ENCODE peak calls at places on chromosomes 7 and 10, in five cellular contexts. I is PC-3; H is tibial artery; U is CD4-positive, alpha-beta memory T cell; E is lower lobe of right lung. P is an unnamed sample.

GRCh38 chr7:83857691-83858090 is 208.8 kb upstream of the SEMA3E start:
- DNase-seq in I (no peak), H (no peak), U (no peak), E (no peak), P (no peak)

GRCh38 chr7:133458688-133459087 is 205.8 kb downstream of the EXOC4 start:
- DNase-seq in I (no peak), H (no peak), U (no peak), E (no peak), P (no peak)

GRCh38 chr7:101170617-101171441 is 5.5 kb upstream of the VGF start:
- DNase-seq in I (no peak), H (no peak), U (peak; percentile 46), E (no peak), P (peak; percentile 49)

GRCh38 chr10:1331560-1331959 is 275.4 kb downstream of the WDR37 start:
- DNase-seq in I (no peak), H (no peak), U (no peak), E (no peak), P (no peak)

GRCh38 chr10:107415446-107415845 is 250.9 kb upstream of the SORCS1 start:
- DNase-seq in I (no peak), H (no peak), U (no peak), E (no peak), P (no peak)

GRCh38 chr7:44615149-44615611 is 8.8 kb downstream of the OGDH start:
- DNase-seq in I (no peak), H (peak; percentile 76), U (peak; percentile 44), E (peak; percentile 75), P (no peak)

GRCh38 chr10:122051609-122052385 is 62.8 kb downstream of the TACC2 start:
- DNase-seq in I (peak; percentile 92), H (peak; percentile 60), U (no peak), E (peak; percentile 74), P (no peak)

GRCh38 chr7:108454317-108454673 is 1.9 kb downstream of the NRCAM start:
- DNase-seq in I (no peak), H (no peak), U (no peak), E (no peak), P (no peak)

DNA sequence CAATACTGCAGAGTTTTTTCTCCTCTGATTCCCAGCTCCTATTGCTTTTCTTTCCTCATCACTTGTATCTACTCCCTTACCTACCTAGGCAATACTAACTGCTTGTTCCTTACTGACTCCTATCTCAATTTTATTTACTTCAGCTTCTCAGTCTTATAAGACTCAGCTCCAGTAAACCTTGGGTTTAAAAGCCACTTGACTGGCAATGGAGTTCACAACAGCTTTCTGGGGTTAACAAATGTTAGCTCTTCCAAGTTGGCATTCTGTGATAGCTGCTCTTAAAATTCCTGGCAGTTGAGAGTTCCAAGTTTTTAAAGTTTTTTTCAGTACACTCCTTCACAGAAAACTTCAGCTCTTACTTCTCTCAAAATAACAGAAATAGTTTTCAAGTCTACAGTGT is 14.2 kb downstream of the ATAD1 start:
- DNase-seq in I (no peak), H (no peak), U (no peak), E (no peak), P (no peak)
- H3K9me3 ChIP-seq in I (peaks cover 4% of the 10 kb centered on the region), H (no peaks in the 10 kb centered on the region), U (no peaks in the 10 kb centered on the region), E (no peaks in the 10 kb centered on the region), P (no peaks in the 10 kb centered on the region)

DNA sequence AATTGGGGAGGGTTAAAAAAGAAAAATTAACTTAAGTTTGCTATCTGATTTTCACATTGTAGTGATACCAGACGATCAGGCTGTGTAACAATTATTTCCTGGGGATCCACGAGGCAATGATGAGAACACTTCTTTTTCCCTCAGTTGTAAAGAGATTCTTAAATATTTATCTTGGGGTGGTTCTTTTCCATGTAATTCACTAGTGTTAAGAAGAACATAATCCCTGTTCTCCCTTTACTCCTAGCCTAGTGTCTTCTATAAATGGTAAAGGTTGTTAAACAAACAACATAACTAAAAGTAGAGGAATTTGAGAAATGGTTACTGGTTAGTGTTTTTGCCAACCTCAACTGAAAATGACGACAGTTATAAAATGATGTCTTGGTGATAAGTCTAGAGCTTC is 1.3 kb downstream of the TBX20 start:
- DNase-seq in I (no peak), H (no peak), U (no peak), E (no peak), P (no peak)
- H3K4me3 ChIP-seq in I (no peak overlapping the region), H (no peak overlapping the region), U (no peak overlapping the region), E (no peak overlapping the region), P (no peak overlapping the region)

DNA sequence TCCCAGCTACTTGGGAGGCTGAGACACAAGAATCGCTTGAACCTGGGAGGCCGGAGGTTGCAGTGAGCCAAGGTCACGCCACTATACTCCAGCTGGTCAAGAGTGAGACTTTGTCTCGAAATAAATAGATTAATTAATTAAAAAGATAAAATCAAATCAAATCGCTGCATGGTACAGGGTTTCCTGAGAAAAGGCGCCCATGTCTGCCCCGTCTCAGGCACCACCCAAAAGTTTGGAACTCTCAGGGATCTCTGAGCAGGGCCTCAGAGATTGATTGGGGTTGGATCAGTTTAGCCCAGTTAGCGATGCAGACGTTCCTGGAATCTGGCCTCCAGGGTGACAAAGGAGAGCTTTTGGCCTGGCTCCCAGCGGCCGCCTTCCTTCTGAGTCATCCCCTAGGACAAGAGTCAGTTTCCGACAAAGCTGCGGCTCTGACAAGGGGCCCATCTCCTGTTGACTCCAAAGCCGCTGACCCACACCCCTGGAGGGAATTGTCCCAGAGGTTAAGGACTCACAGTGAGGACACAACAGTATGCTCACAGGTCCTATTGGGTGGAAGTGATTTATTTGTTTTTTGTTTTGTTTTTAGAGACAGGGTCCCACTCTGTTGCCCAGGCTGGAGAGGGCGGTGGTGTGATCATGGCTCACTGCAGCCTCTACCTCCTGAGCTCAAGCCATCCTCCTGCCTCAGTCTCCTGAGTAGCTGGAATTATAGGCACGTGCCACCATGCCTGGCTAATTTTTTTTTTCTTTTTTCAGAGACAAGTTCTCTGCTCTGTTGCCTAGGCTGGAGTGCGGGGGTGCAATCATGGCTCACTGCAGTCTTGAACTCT is 6.8 kb downstream of the ORAI2 start:
- DNase-seq in I (peak; percentile 90), H (no peak), U (no peak), E (no peak), P (no peak)
- H3K4me1 ChIP-seq in I (peaks cover 11% of the 10 kb centered on the region), H (peaks cover 3% of the 10 kb centered on the region), U (peaks cover 2% of the 10 kb centered on the region), E (no peaks in the 10 kb centered on the region), P (no peaks in the 10 kb centered on the region)

DNA sequence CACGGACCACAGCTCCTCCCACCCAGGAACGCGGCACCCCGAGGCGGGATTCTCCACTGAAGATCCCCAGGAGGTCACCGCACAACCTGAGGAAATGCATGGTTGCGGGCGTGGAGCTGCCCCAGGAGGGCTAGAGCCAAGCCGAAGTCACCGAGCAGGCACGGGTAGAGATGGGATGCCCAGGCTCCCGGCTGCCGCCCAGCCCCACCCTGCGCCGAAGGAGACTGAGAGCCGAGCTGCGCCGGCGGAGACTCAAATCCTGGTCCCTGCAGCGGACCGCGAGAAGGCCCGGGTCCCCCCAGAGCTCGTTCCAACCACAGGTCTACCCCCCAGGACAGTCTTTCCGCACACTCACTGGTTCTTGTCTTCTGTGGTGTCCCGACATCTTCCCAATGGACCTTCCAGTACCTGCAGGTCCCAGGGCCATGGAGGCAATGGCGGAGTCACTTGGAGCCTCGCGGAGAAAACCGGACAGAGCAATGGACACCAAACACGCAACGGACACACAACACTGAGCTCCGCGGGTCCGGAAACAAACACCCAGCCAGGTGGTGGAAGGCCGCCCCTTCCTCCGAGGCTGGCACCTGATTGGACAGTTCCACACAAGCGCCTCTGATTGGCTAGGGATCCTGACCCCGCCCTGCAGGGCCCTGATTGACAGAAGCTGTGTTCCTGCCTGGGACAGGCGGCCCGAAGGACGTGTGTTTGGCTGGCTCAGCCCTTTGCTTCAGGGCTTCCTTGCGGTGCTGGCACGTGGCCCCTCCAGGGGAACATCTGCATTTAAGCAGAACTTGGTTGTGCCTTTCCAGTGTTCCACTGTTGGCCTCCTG is 331.9 kb upstream of the NUPR2 start:
- DNase-seq in I (no peak), H (no peak), U (no peak), E (no peak), P (no peak)
- H3K9me3 ChIP-seq in I (peaks cover 14% of the 10 kb centered on the region), H (no peaks in the 10 kb centered on the region), U (peaks cover 16% of the 10 kb centered on the region), E (peaks cover 85% of the 10 kb centered on the region), P (no peaks in the 10 kb centered on the region)

GRCh38 chr7:139828446-139828845 is 618 bp upstream of the TBXAS1 start:
- DNase-seq in I (no peak), H (no peak), U (no peak), E (no peak), P (no peak)

GRCh38 chr7:139828880-139829653 is at the start of gene TBXAS1:
- DNase-seq in I (peak; percentile 65), H (no peak), U (peak; percentile 34), E (peak; percentile 65), P (no peak)

GRCh38 chr7:139829654-139830130 is 628 bp downstream of the TBXAS1 start:
- DNase-seq in I (no peak), H (no peak), U (peak; percentile 32), E (no peak), P (no peak)

GRCh38 chr7:139830779-139831498 is 1.9 kb downstream of the TBXAS1 start:
- DNase-seq in I (no peak), H (no peak), U (peak; percentile 14), E (no peak), P (no peak)

DNA sequence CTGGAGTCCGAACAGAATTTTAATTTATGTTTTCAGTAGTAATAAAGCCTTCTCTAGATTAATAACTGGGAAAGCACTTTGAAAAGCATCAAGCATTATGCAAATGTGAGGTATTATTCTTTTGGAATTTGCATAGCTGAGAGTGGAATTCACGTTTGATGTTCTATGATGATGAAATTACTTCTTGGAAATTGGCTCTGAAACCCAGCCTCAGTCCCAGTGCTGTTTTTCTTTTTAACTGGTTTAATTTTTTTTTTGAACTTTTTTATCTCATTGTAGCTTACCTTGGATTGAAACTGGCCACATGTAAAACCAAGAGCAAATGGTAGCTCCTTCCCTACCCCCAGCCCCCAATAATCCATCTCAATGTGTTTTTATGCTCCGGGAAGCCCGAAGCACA is 1.2 kb downstream of the TBXAS1 start:
- DNase-seq in I (no peak), H (no peak), U (no peak), E (no peak), P (no peak)
- H3K4me3 ChIP-seq in I (no peak overlapping the region), H (peak overlapping the region; percentile 2), U (peak overlapping the region; percentile 18), E (peak overlapping the region; percentile 44), P (no peak overlapping the region)

DNA sequence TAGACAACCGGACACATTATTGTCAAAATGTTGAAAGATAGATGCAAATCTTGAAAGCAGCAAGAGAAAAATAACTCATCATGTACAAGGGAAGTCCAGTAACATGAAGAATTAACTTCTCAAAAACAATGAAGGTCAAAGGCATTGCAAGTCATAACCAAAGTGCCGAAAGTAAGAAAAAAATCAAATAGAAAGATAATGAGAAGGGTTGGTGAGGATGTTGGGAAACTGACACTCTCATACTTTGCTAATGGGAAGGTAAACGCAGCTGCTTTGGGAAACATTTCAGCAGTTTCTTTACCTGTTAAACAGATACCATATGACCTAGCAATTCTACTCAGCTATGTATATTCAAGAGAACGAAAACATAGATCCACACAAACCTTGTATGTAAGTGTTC is 303.0 kb downstream of the ARL4A start:
- DNase-seq in I (no peak), H (no peak), U (no peak), E (no peak), P (no peak)
- H3K4me1 ChIP-seq in I (no peaks in the 10 kb centered on the region), H (no peaks in the 10 kb centered on the region), U (no peaks in the 10 kb centered on the region), E (no peaks in the 10 kb centered on the region), P (no peaks in the 10 kb centered on the region)

GRCh38 chr10:42428534-42428933 is 209.8 kb downstream of the ZNF33B start:
- DNase-seq in I (peak; percentile 66), H (no peak), U (no peak), E (no peak), P (no peak)

GRCh38 chr10:42431095-42431494 is 207.3 kb downstream of the ZNF33B start:
- DNase-seq in I (no peak), H (no peak), U (no peak), E (no peak), P (no peak)
- H3K9me3 ChIP-seq in I (no peaks in the 10 kb centered on the region), H (no peaks in the 10 kb centered on the region), U (no peaks in the 10 kb centered on the region), E (no peaks in the 10 kb centered on the region), P (no peaks in the 10 kb centered on the region)

GRCh38 chr10:129953541-129954031 is 10.5 kb downstream of the EBF3 start:
- DNase-seq in I (no peak), H (no peak), U (no peak), E (no peak), P (no peak)
- H3K4me3 ChIP-seq in I (no peak overlapping the region), H (no peak overlapping the region), U (no peak overlapping the region), E (no peak overlapping the region), P (no peak overlapping the region)